ENCODE peak calls at places on chromosome 1, in six cellular contexts. One of them, this sample, is unnamed.

GRCh38 chr1:31771891-31772668 is 7.9 kb upstream of the ADGRB2 start:
- DNase-seq in testis: no peak
- DNase-seq in adrenal gland: no peak
- DNase-seq in body of pancreas: peak
- DNase-seq in stomach: no peak
- DNase-seq in IMR-90: peak
- DNase-seq in this sample: no peak

GRCh38 chr1:35278886-35279554 is 10.5 kb downstream of the ZMYM4 start:
- DNase-seq in testis: no peak
- DNase-seq in adrenal gland: peak
- DNase-seq in body of pancreas: no peak
- DNase-seq in stomach: no peak
- DNase-seq in IMR-90: peak
- DNase-seq in this sample: no peak

GRCh38 chr1:53162621-53163020 is 20.2 kb upstream of the SLC1A7 start:
- DNase-seq in testis: no peak
- DNase-seq in adrenal gland: no peak
- DNase-seq in body of pancreas: no peak
- DNase-seq in stomach: no peak
- DNase-seq in IMR-90: no peak
- DNase-seq in this sample: no peak

GRCh38 chr1:43367026-43367903 is 546 bp downstream of the ELOVL1 start:
- DNase-seq in testis: no peak
- DNase-seq in adrenal gland: peak
- DNase-seq in body of pancreas: peak
- DNase-seq in stomach: no peak
- DNase-seq in IMR-90: no peak
- DNase-seq in this sample: peak

GRCh38 chr1:203126866-203127671 is 457 bp upstream of the ADORA1 start:
- DNase-seq in testis: peak
- DNase-seq in adrenal gland: no peak
- DNase-seq in body of pancreas: no peak
- DNase-seq in stomach: no peak
- DNase-seq in IMR-90: peak
- DNase-seq in this sample: no peak

GRCh38 chr1:223720987-223721591 is 8.8 kb downstream of the CAPN2 start:
- DNase-seq in testis: no peak
- DNase-seq in adrenal gland: peak
- DNase-seq in body of pancreas: peak
- DNase-seq in stomach: peak
- DNase-seq in IMR-90: peak
- DNase-seq in this sample: no peak

GRCh38 chr1:147902183-147902845 is at the start of gene GJA8:
- DNase-seq in testis: no peak
- DNase-seq in adrenal gland: no peak
- DNase-seq in body of pancreas: no peak
- DNase-seq in stomach: no peak
- DNase-seq in IMR-90: no peak
- DNase-seq in this sample: no peak

GRCh38 chr1:18385239-18385790 is 95.4 kb upstream of the KLHDC7A start:
- DNase-seq in testis: peak
- DNase-seq in adrenal gland: peak
- DNase-seq in body of pancreas: no peak
- DNase-seq in stomach: no peak
- DNase-seq in IMR-90: no peak
- DNase-seq in this sample: no peak

GRCh38 chr1:47416319-47417128 is 439 bp downstream of the FOXE3 start:
- DNase-seq in testis: no peak
- DNase-seq in adrenal gland: no peak
- DNase-seq in body of pancreas: no peak
- DNase-seq in stomach: no peak
- DNase-seq in IMR-90: no peak
- DNase-seq in this sample: no peak

GRCh38 chr1:95049935-95050334 is 22.8 kb downstream of the ALG14 start:
- DNase-seq in testis: no peak
- DNase-seq in adrenal gland: no peak
- DNase-seq in body of pancreas: no peak
- DNase-seq in stomach: no peak
- DNase-seq in IMR-90: no peak
- DNase-seq in this sample: peak

DNA sequence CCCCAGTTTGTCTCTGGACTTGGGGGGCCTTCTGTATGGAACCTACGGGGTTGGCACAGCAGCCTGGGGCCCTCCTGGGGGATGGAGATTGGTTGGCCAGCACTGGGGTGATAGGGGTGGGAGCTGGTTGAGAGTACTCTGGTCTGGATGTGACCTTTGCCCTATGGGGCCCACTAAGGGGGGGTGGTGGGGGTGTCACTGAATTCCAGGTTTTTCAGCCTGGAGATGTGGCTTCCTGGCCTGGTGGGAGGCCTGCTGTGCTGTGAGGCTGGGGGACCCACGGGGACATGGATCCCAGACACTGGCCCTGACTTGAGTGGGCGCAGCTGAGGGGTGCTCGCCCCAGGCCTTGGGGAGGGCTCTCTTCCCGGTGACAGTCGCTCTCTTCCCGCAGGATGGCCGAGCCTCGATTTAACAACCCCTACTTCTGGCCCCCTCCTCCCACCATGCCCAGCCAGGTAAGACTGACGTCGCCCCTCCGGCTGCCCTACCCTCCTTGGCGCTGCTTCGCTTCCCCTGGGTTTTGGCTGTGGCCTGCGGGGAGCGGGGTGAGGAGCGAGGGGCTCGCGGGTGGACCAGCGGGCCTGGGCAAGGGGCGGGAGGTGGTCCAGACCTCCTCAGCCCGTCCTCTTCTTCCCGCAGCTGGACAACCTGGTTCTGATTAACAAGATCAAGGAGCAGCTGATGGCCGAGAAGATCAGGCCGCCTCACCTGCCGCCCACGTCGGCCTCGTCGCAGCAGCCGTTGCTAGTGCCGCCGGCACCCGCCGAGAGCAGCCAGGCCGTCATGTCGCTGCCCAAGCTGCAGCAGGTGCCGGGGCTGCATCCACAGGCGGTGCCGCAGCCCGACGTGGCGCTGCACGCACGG is 19.6 kb downstream of the ZNF362 start:
- DNase-seq in testis: no peak
- DNase-seq in adrenal gland: no peak
- DNase-seq in body of pancreas: peak
- DNase-seq in stomach: no peak
- DNase-seq in IMR-90: no peak
- DNase-seq in this sample: peak
- TF ChIP-seq POLR2A in testis: no peak
- TF ChIP-seq POLR2A in adrenal gland: no peak
- TF ChIP-seq POLR2A in body of pancreas: no peak
- TF ChIP-seq POLR2A in stomach: no peak
- TF ChIP-seq POLR2A in IMR-90: no peak
- TF ChIP-seq POLR2A in this sample: no peak

GRCh38 chr1:65470766-65471165 is 50.3 kb downstream of the LEPR start:
- DNase-seq in testis: no peak
- DNase-seq in adrenal gland: no peak
- DNase-seq in body of pancreas: no peak
- DNase-seq in stomach: no peak
- DNase-seq in IMR-90: no peak
- DNase-seq in this sample: no peak

GRCh38 chr1:65467536-65467935 is 47.1 kb downstream of the LEPR start:
- DNase-seq in testis: no peak
- DNase-seq in adrenal gland: no peak
- DNase-seq in body of pancreas: peak
- DNase-seq in stomach: peak
- DNase-seq in IMR-90: peak
- DNase-seq in this sample: no peak

GRCh38 chr1:65469889-65470340 is 49.4 kb downstream of the LEPR start:
- DNase-seq in testis: no peak
- DNase-seq in adrenal gland: no peak
- DNase-seq in body of pancreas: no peak
- DNase-seq in stomach: no peak
- DNase-seq in IMR-90: peak
- DNase-seq in this sample: no peak

GRCh38 chr1:65471213-65471833 is 50.9 kb downstream of the LEPR start:
- DNase-seq in testis: no peak
- DNase-seq in adrenal gland: no peak
- DNase-seq in body of pancreas: no peak
- DNase-seq in stomach: no peak
- DNase-seq in IMR-90: no peak
- DNase-seq in this sample: no peak

DNA sequence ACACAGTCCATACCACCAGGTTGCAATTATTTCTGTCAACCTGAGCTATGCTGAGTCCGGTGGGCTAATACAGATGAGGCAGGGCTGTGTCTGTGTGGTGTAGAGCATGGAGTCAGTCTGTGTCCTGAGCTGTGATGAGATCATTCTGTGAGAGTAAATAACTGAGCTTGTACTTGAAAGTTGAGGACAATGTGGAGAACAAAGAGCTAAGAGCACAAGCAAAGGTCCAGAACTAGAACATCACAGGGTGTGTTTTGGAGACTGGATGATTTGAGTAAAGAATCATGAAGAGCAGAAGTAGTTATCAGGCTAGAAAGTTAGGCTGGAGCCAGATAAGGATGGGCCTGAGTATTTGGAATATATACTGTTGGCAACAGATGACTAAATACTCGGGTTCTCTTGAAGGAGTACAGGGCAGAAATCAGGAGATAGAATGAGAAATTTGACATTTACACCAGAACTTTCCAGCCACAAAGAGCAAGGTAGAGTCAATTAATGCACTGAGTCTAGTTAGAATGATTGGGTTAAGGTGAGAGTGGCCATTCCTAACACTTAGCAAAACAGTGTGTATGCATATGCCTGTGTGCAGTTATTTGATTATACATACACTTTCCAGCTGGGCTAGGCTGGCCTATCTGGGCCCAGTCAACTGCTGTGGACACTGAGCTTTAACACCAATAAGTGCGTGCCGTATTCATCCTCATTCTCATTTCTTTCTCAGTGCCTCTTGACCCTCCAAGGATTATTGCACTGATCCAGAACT is 48.8 kb downstream of the LEPR start:
- DNase-seq in testis: no peak
- DNase-seq in adrenal gland: no peak
- DNase-seq in body of pancreas: no peak
- DNase-seq in stomach: no peak
- DNase-seq in IMR-90: peak
- DNase-seq in this sample: no peak
- TF ChIP-seq POLR2A in testis: no peak
- TF ChIP-seq POLR2A in adrenal gland: no peak
- TF ChIP-seq POLR2A in body of pancreas: no peak
- TF ChIP-seq POLR2A in stomach: no peak
- TF ChIP-seq POLR2A in IMR-90: no peak
- TF ChIP-seq POLR2A in this sample: no peak

GRCh38 chr1:63593887-63594617 is 841 bp downstream of the PGM1 start:
- DNase-seq in testis: peak
- DNase-seq in adrenal gland: peak
- DNase-seq in body of pancreas: peak
- DNase-seq in stomach: peak
- DNase-seq in IMR-90: peak
- DNase-seq in this sample: peak

GRCh38 chr1:63590161-63590560 is 3.0 kb upstream of the PGM1 start:
- DNase-seq in testis: no peak
- DNase-seq in adrenal gland: peak
- DNase-seq in body of pancreas: peak
- DNase-seq in stomach: no peak
- DNase-seq in IMR-90: peak
- DNase-seq in this sample: no peak

GRCh38 chr1:63595435-63595834 is 2.2 kb downstream of the PGM1 start:
- DNase-seq in testis: no peak
- DNase-seq in adrenal gland: no peak
- DNase-seq in body of pancreas: no peak
- DNase-seq in stomach: no peak
- DNase-seq in IMR-90: no peak
- DNase-seq in this sample: no peak

GRCh38 chr1:63592536-63593302 is 492 bp upstream of the PGM1 start:
- DNase-seq in testis: no peak
- DNase-seq in adrenal gland: no peak
- DNase-seq in body of pancreas: no peak
- DNase-seq in stomach: no peak
- DNase-seq in IMR-90: no peak
- DNase-seq in this sample: no peak

GRCh38 chr1:63593303-63593886 is at the start of gene PGM1:
- DNase-seq in testis: peak
- DNase-seq in adrenal gland: peak
- DNase-seq in body of pancreas: peak
- DNase-seq in stomach: peak
- DNase-seq in IMR-90: peak
- DNase-seq in this sample: peak
- TF ChIP-seq POLR2A in testis: no peak
- TF ChIP-seq POLR2A in adrenal gland: peak
- TF ChIP-seq POLR2A in body of pancreas: peak
- TF ChIP-seq POLR2A in stomach: no peak
- TF ChIP-seq POLR2A in IMR-90: peak
- TF ChIP-seq POLR2A in this sample: peak

DNA sequence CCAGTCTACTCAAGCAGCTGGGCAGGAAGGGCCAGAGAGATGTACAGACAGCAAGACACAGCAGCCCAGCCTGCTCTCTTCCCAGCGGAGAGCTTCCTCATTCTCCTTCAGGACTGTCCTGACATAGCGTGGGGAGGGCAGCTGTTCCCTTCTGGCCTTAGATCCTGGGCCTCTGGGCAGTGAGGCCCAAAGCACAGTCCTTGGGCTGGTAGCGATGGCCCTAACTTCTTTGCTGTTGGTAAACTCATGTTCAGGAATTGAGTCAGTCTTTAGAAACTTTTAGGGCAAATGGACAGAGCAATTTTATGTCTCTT is 89.0 kb downstream of the BCAR3 start:
- DNase-seq in testis: no peak
- DNase-seq in adrenal gland: no peak
- DNase-seq in body of pancreas: no peak
- DNase-seq in stomach: no peak
- DNase-seq in IMR-90: no peak
- DNase-seq in this sample: no peak
- TF ChIP-seq POLR2A in testis: no peak
- TF ChIP-seq POLR2A in adrenal gland: no peak
- TF ChIP-seq POLR2A in body of pancreas: no peak
- TF ChIP-seq POLR2A in stomach: no peak
- TF ChIP-seq POLR2A in IMR-90: no peak
- TF ChIP-seq POLR2A in this sample: no peak

DNA sequence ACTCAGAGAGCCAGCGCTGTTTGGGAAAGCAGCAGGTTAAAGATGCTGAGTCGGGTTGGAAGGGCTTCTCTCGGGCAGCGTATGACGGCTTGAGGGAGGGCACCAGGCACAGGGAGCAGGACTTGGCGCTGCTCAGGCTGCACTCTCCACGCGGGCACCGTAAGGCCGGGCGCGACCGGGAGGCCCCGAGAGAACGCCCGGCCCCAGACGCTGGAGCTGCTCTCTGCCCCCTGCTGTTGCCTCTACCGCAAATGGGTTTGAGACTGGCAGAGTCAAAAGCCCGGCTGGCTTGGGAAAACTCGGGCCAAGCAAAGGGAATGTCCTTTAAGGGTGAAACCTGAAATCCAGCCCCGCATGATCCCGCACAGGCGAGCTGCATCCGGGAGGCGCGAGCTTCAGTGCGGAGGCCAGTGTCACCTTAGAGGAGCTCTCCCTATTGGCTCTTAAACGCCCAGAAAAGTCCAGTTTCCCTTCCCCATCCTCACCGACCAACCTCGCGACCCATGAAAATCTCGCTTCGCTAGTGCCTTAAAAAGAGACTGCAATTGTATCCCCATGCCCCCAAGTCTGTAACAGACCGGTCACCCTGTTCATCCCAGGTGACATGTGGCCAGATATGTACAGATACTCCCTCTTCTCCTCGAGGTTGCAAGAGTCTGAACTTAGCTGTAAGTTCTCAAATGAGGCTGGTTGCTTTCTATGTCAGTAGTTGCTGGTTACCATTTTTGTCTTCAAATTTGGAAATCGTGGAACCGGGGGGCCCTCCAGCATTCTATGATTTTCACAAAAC is 1.1 kb downstream of the PRRX1 start:
- DNase-seq in testis: peak
- DNase-seq in adrenal gland: peak
- DNase-seq in body of pancreas: peak
- DNase-seq in stomach: no peak
- DNase-seq in IMR-90: peak
- DNase-seq in this sample: no peak
- TF ChIP-seq POLR2A in testis: no peak
- TF ChIP-seq POLR2A in adrenal gland: peak
- TF ChIP-seq POLR2A in body of pancreas: no peak
- TF ChIP-seq POLR2A in stomach: no peak
- TF ChIP-seq POLR2A in IMR-90: peak
- TF ChIP-seq POLR2A in this sample: no peak

This sample was measured in right lobe of liver.